ENCODE peak calls at places on chromosomes 16 and 17, in ten cellular contexts. S, A, D, F, U, Q, R, P, C and W are unnamed samples.

GRCh38 chr17:74125160-74125559 is 78.3 kb upstream of the RPL38 start:
- DNase-seq in S (no peak), A (no peak), D (no peak), F (no peak), U (no peak), Q (no peak), R (no peak), P (no peak), C (no peak), W (no peak)

GRCh38 chr17:27494192-27495091 is 38.2 kb downstream of the KSR1 start:
- DNase-seq in S (peak), A (peak), D (peak), F (no peak), U (peak), Q (peak), R (no peak), P (peak), C (no peak), W (no peak)

GRCh38 chr17:18994626-18995025 is 9.9 kb downstream of the FAM83G start:
- DNase-seq in S (peak), A (no peak), D (no peak), F (no peak), U (no peak), Q (no peak), R (no peak), P (no peak), C (no peak), W (no peak)

GRCh38 chr16:54073356-54073755 is 213.2 kb downstream of the IRX3 start:
- DNase-seq in S (no peak), A (no peak), D (no peak), F (no peak), U (no peak), Q (no peak), R (no peak), P (no peak), C (no peak), W (no peak)

GRCh38 chr16:68406458-68407041 is 41.8 kb downstream of the SMPD3 start:
- DNase-seq in S (no peak), A (no peak), D (no peak), F (no peak), U (no peak), Q (no peak), R (peak), P (peak), C (no peak), W (no peak)

GRCh38 chr17:77507116-77507885 is 366.5 kb downstream of the SEC14L1 start:
- DNase-seq in S (no peak), A (no peak), D (no peak), F (no peak), U (no peak), Q (no peak), R (no peak), P (no peak), C (no peak), W (no peak)

GRCh38 chr16:71746442-71747046 is 22.0 kb upstream of the PHLPP2 start:
- DNase-seq in S (peak), A (peak), D (no peak), F (peak), U (no peak), Q (peak), R (peak), P (peak), C (no peak), W (no peak)

GRCh38 chr16:89905511-89906140 is 13.0 kb upstream of the MC1R start:
- DNase-seq in S (no peak), A (no peak), D (no peak), F (no peak), U (no peak), Q (no peak), R (no peak), P (no peak), C (no peak), W (no peak)

GRCh38 chr16:56965149-56965938 is 3.6 kb downstream of the CETP start:
- DNase-seq in S (no peak), A (no peak), D (no peak), F (no peak), U (peak), Q (no peak), R (no peak), P (no peak), C (no peak), W (no peak)

GRCh38 chr17:28008526-28008925 is 34.0 kb upstream of the NLK start:
- DNase-seq in S (peak), A (peak), D (peak), F (no peak), U (no peak), Q (peak), R (peak), P (peak), C (no peak), W (no peak)

GRCh38 chr17:78996781-78997201 is 12.8 kb downstream of the CANT1 start:
- DNase-seq in S (no peak), A (no peak), D (no peak), F (no peak), U (no peak), Q (no peak), R (no peak), P (no peak), C (no peak), W (no peak)

GRCh38 chr16:81513204-81514040 is 68.8 kb downstream of the CMIP start:
- DNase-seq in S (peak), A (no peak), D (peak), F (no peak), U (no peak), Q (peak), R (no peak), P (no peak), C (no peak), W (no peak)

GRCh38 chr17:70195091-70195490 is 25.8 kb downstream of the KCNJ2 start:
- DNase-seq in S (no peak), A (no peak), D (no peak), F (no peak), U (no peak), Q (no peak), R (no peak), P (no peak), C (no peak), W (no peak)

GRCh38 chr16:28537076-28537475 is 1.7 kb downstream of the NUPR1 start:
- DNase-seq in S (no peak), A (no peak), D (no peak), F (no peak), U (no peak), Q (no peak), R (no peak), P (no peak), C (no peak), W (no peak)

GRCh38 chr17:9971991-9972390 is 66.9 kb upstream of the RCVRN start:
- DNase-seq in S (peak), A (no peak), D (peak), F (no peak), U (no peak), Q (peak), R (no peak), P (peak), C (no peak), W (no peak)

GRCh38 chr17:71163813-71164122 is 957.1 kb upstream of the SOX9 start:
- DNase-seq in S (no peak), A (no peak), D (no peak), F (no peak), U (no peak), Q (no peak), R (no peak), P (no peak), C (no peak), W (no peak)

GRCh38 chr17:45334701-45335677 is 18.2 kb upstream of the MAP3K14 start:
- DNase-seq in S (no peak), A (no peak), D (no peak), F (no peak), U (no peak), Q (no peak), R (no peak), P (no peak), C (no peak), W (no peak)

GRCh38 chr16:19118938-19119431 is 5.2 kb downstream of the ITPRIPL2 start:
- DNase-seq in S (peak), A (peak), D (peak), F (no peak), U (no peak), Q (peak), R (peak), P (no peak), C (peak), W (no peak)

GRCh38 chr17:82567286-82567685 is 47.8 kb downstream of the FOXK2 start:
- DNase-seq in S (no peak), A (no peak), D (no peak), F (no peak), U (no peak), Q (no peak), R (no peak), P (no peak), C (no peak), W (no peak)

GRCh38 chr17:16477255-16477654 is 14.7 kb downstream of the LRRC75A start:
- DNase-seq in S (peak), A (peak), D (peak), F (no peak), U (no peak), Q (no peak), R (peak), P (no peak), C (no peak), W (no peak)

GRCh38 chr17:68759343-68760140 is 158.4 kb upstream of the FAM20A start:
- DNase-seq in S (peak), A (peak), D (peak), F (no peak), U (peak), Q (peak), R (peak), P (peak), C (peak), W (peak)

GRCh38 chr16:49857423-49858181 is 1.7 kb upstream of the ZNF423 start:
- DNase-seq in S (peak), A (peak), D (no peak), F (no peak), U (peak), Q (peak), R (peak), P (peak), C (peak), W (peak)

GRCh38 chr17:46780003-46780373 is 38.5 kb downstream of the WNT3 start:
- DNase-seq in S (no peak), A (no peak), D (no peak), F (no peak), U (peak), Q (no peak), R (no peak), P (no peak), C (no peak), W (no peak)

GRCh38 chr16:11309895-11310633 is 28.9 kb upstream of the PRM1 start:
- DNase-seq in S (no peak), A (no peak), D (no peak), F (peak), U (no peak), Q (no peak), R (no peak), P (peak), C (peak), W (no peak)

GRCh38 chr16:2500634-2500936 is 13.2 kb upstream of the ATP6V0C start:
- DNase-seq in S (no peak), A (no peak), D (no peak), F (no peak), U (peak), Q (no peak), R (no peak), P (no peak), C (no peak), W (no peak)

GRCh38 chr17:10114931-10115535 is 83.4 kb downstream of the GAS7 start:
- DNase-seq in S (peak), A (peak), D (peak), F (peak), U (peak), Q (peak), R (peak), P (peak), C (peak), W (peak)

GRCh38 chr17:46943511-46944393 is 20.8 kb downstream of the GOSR2 start:
- DNase-seq in S (peak), A (no peak), D (peak), F (no peak), U (peak), Q (no peak), R (peak), P (peak), C (no peak), W (no peak)

GRCh38 chr17:17141860-17142552 is 64.1 kb downstream of the PLD6 start:
- DNase-seq in S (peak), A (peak), D (peak), F (no peak), U (no peak), Q (no peak), R (peak), P (peak), C (no peak), W (peak)

GRCh38 chr16:83418565-83418964 is 389.2 kb upstream of the HSBP1 start:
- DNase-seq in S (no peak), A (no peak), D (no peak), F (no peak), U (no peak), Q (no peak), R (no peak), P (no peak), C (no peak), W (no peak)
- TF ChIP-seq CTCF in S (peak), A (no peak), D (no peak), F (no peak), U (no peak), Q (no peak), R (peak), P (no peak), C (no peak), W (no peak)

GRCh38 chr16:15847621-15848175 is 9.1 kb downstream of the MYH11 start:
- DNase-seq in S (no peak), A (no peak), D (no peak), F (no peak), U (no peak), Q (no peak), R (no peak), P (no peak), C (no peak), W (no peak)
- TF ChIP-seq CTCF in S (no peak), A (no peak), D (no peak), F (no peak), U (no peak), Q (no peak), R (no peak), P (no peak), C (no peak), W (no peak)

GRCh38 chr17:4032245-4032644 is 68.0 kb upstream of the ATP2A3 start:
- DNase-seq in S (no peak), A (no peak), D (no peak), F (no peak), U (no peak), Q (no peak), R (no peak), P (no peak), C (no peak), W (no peak)
- TF ChIP-seq CTCF in S (no peak), A (no peak), D (no peak), F (no peak), U (no peak), Q (no peak), R (no peak), P (no peak), C (no peak), W (no peak)

GRCh38 chr16:83925957-83926725 is 26.9 kb upstream of the OSGIN1 start:
- DNase-seq in S (no peak), A (no peak), D (no peak), F (no peak), U (peak), Q (no peak), R (no peak), P (no peak), C (no peak), W (no peak)

GRCh38 chr16:83928341-83929055 is 24.5 kb upstream of the OSGIN1 start:
- DNase-seq in S (peak), A (no peak), D (no peak), F (no peak), U (no peak), Q (no peak), R (peak), P (no peak), C (no peak), W (no peak)

GRCh38 chr16:83925095-83925905 is 26.4 kb downstream of the MLYCD start:
- DNase-seq in S (no peak), A (no peak), D (no peak), F (no peak), U (no peak), Q (no peak), R (no peak), P (no peak), C (no peak), W (no peak)

GRCh38 chr16:83924686-83925085 is 25.8 kb downstream of the MLYCD start:
- DNase-seq in S (no peak), A (no peak), D (no peak), F (no peak), U (no peak), Q (no peak), R (no peak), P (no peak), C (no peak), W (no peak)

DNA sequence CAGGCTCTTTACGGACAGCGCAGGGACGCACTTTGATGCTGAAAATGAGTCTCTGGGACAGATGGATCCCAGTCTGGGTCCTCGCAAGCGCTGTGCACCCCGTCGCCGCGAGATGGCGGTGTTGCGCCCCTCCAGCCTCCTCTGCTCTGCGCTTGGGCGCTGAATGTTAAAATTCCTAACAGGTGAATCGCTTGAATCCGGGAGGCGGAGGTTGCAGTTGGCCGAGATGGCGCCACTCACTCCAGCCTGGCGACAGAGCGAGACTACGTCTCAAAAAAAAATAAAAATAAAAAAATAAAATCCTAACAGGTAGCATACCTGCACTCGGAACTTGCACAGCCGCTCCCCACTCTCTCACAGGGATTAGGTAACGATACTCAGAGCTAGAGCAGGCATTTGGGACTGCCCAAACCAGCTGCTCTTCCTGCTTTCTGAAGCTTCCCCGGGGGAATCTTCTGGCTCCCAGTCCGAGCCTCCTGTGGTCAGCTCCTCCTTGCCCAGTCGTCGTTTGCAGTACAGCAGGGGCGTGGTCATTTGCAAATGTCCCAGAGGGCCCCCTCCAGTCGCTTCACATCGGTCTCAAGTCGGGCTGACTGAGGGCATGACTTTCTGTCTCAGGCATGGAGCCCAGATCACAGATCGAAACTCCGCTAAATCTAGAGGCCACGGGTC is 26.2 kb upstream of the OSGIN1 start:
- DNase-seq in S (peak), A (peak), D (peak), F (no peak), U (peak), Q (peak), R (peak), P (peak), C (peak), W (peak)
- TF ChIP-seq CTCF in S (peak), A (peak), D (peak), F (peak), U (peak), Q (peak), R (peak), P (peak), C (peak), W (peak)

DNA sequence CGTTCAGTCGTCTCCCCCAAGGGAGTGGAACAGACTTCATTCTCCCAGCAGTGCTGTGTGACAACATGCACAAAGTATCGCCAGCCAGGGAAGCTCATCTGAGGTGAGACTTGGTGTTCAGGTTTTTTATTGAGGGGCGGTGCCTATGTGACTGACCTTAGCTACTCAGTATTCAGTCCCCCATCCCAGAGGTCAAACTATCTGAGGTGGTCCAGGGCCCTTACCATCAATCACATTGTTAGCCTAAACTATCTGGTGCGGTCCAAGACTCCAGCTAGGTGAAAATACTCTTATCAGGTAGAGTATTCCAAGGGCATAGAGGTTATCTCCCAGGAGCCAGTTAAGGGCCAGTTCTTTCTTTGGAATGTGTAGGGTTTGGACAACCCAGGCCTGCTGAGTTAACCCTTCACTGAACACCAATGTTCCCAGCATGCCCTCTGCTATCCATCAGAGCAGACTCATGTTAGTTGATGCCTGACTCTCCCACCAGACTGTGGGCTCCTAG is 5.4 kb upstream of the CACNG1 start:
- DNase-seq in S (no peak), A (no peak), D (no peak), F (no peak), U (no peak), Q (no peak), R (no peak), P (no peak), C (no peak), W (no peak)
- TF ChIP-seq CTCF in S (no peak), A (no peak), D (no peak), F (no peak), U (no peak), Q (no peak), R (no peak), P (no peak), C (no peak), W (no peak)

GRCh38 chr17:30380643-30381419 is 2.1 kb downstream of the CPD start:
- DNase-seq in S (no peak), A (no peak), D (no peak), F (no peak), U (no peak), Q (no peak), R (no peak), P (no peak), C (no peak), W (no peak)

GRCh38 chr17:30378191-30378796 is 433 bp upstream of the CPD start:
- DNase-seq in S (peak), A (no peak), D (no peak), F (no peak), U (peak), Q (peak), R (no peak), P (no peak), C (peak), W (peak)

GRCh38 chr17:30379303-30380105 is 777 bp downstream of the CPD start:
- DNase-seq in S (no peak), A (peak), D (no peak), F (no peak), U (peak), Q (peak), R (no peak), P (peak), C (no peak), W (no peak)

GRCh38 chr17:30378797-30379302 is at the start of gene CPD:
- DNase-seq in S (peak), A (peak), D (peak), F (peak), U (peak), Q (peak), R (peak), P (peak), C (peak), W (peak)

GRCh38 chr17:30380106-30380420 is 1.3 kb downstream of the CPD start:
- DNase-seq in S (peak), A (no peak), D (no peak), F (peak), U (no peak), Q (no peak), R (no peak), P (no peak), C (no peak), W (no peak)
- TF ChIP-seq CTCF in S (no peak), A (no peak), D (no peak), F (no peak), U (no peak), Q (no peak), R (no peak), P (no peak), C (no peak), W (no peak)

GRCh38 chr17:42760652-42761581 is at the start of gene RAMP2:
- DNase-seq in S (no peak), A (peak), D (no peak), F (no peak), U (peak), Q (peak), R (no peak), P (peak), C (peak), W (no peak)
- TF ChIP-seq CTCF in S (no peak), A (no peak), D (no peak), F (no peak), U (no peak), Q (no peak), R (no peak), P (no peak), C (no peak), W (no peak)

GRCh38 chr17:57084802-57085447 is at the start of gene AKAP1:
- DNase-seq in S (peak), A (peak), D (peak), F (peak), U (peak), Q (peak), R (peak), P (peak), C (peak), W (peak)
- TF ChIP-seq CTCF in S (no peak), A (no peak), D (peak), F (no peak), U (peak), Q (no peak), R (peak), P (no peak), C (no peak), W (no peak)

DNA sequence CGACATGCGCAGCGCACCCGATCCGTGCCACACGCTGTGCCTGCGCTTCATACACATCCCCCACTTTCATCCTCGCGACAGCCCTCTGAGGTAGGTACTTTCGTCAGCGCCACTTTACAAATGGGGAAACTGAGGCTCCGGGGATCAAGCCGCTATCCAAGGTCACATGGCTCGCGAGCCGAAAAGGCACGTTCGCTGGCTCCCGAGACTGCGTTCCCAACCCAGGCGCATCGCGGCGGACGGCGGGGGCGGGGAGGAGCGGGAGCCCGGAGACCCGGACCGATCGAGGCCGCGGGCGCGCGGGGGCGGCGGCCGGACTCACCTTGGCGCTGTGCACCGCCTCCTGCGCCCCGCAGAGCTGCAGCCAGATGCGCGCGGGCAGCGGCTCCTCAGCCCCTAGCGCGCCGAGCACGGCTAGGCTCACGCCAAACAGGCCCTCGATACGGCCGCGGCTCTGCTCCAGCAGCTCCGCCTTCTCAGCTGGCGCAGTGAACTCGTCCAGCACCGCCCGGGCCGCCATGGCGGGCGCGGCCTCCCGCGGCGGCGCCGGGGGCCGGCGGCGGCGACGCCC is 442 bp downstream of the N4BP1 start:
- DNase-seq in S (peak), A (peak), D (no peak), F (peak), U (peak), Q (peak), R (peak), P (peak), C (peak), W (peak)
- TF ChIP-seq CTCF in S (no peak), A (no peak), D (no peak), F (no peak), U (no peak), Q (no peak), R (no peak), P (no peak), C (no peak), W (no peak)